ENCODE peak calls at places on chromosome 19, in seven cellular contexts. E is cardiac muscle cell, G is AG09319, C is bronchial epithelial cell, P is BE2C, R is AG10803, O is esophagus squamous epithelium. F is an unnamed sample.

GRCh38 chr19:343941-344624 is 513 bp downstream of the MIER2 start:
- DNase-seq in E (peak), G (no peak), C (no peak), P (peak), R (no peak), O (no peak), F (peak)

GRCh38 chr19:13463296-13463695 is 43.0 kb downstream of the CACNA1A start:
- DNase-seq in E (peak), G (no peak), C (no peak), P (no peak), R (peak), O (no peak), F (no peak)

GRCh38 chr19:12886943-12887747 is at the start of gene KLF1:
- DNase-seq in E (no peak), G (no peak), C (no peak), P (no peak), R (no peak), O (no peak), F (no peak)

GRCh38 chr19:7488736-7489353 is at the start of gene PEX11G:
- DNase-seq in E (peak), G (peak), C (peak), P (peak), R (peak), O (peak), F (peak)

GRCh38 chr19:45294291-45295029 is 28.2 kb downstream of the CKM start:
- DNase-seq in E (peak), G (no peak), C (no peak), P (no peak), R (no peak), O (no peak), F (peak)

GRCh38 chr19:42284066-42284501 is 15.0 kb downstream of the CIC start:
- DNase-seq in E (peak), G (peak), C (no peak), P (peak), R (peak), O (no peak), F (peak)

GRCh38 chr19:5112175-5112574 is 143.3 kb downstream of the KDM4B start:
- DNase-seq in E (no peak), G (no peak), C (no peak), P (no peak), R (no peak), O (no peak), F (no peak)

GRCh38 chr19:9792191-9793050 is 23.9 kb upstream of the ZNF846 start:
- DNase-seq in E (peak), G (peak), C (peak), P (peak), R (peak), O (peak), F (peak)

GRCh38 chr19:4660181-4660791 is 9.9 kb downstream of the MYDGF start:
- DNase-seq in E (peak), G (no peak), C (no peak), P (peak), R (no peak), O (no peak), F (peak)

GRCh38 chr19:15260939-15261338 is 28.7 kb upstream of the EPHX3 start:
- DNase-seq in E (no peak), G (no peak), C (no peak), P (no peak), R (peak), O (no peak), F (no peak)

GRCh38 chr19:6278740-6279619 is 795 bp downstream of the MLLT1 start:
- DNase-seq in E (no peak), G (no peak), C (no peak), P (no peak), R (no peak), O (no peak), F (no peak)

GRCh38 chr19:14072535-14073231 is at the start of gene MISP3:
- DNase-seq in E (peak), G (no peak), C (no peak), P (peak), R (no peak), O (no peak), F (peak)

GRCh38 chr19:38210458-38210987 is 13.5 kb downstream of the DPF1 start:
- DNase-seq in E (peak), G (no peak), C (no peak), P (peak), R (no peak), O (no peak), F (peak)

GRCh38 chr19:38250821-38251563 is 5.2 kb downstream of the PPP1R14A start:
- DNase-seq in E (peak), G (no peak), C (no peak), P (no peak), R (no peak), O (no peak), F (peak)

GRCh38 chr19:11659612-11660011 is 62.3 kb downstream of the ZNF627 start:
- DNase-seq in E (no peak), G (no peak), C (peak), P (no peak), R (peak), O (no peak), F (no peak)

GRCh38 chr19:12913011-12913561 is 6.0 kb downstream of the SYCE2 start:
- DNase-seq in E (peak), G (no peak), C (no peak), P (peak), R (peak), O (no peak), F (peak)

DNA sequence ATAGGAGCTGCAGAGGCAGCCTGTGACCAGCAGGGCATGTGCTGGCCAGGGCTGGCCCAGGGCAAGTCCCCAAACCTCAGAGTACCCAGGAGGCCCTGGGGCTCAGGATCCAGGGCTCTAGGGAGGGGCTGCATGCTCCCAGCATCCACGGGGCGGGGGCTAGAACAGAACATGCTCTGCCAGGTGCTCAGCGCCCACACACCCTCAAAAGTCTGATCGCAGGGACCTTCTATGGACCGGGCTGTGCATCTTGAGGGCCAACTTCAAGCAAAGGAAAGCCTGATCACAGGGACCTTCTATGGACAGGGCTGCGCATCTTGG is 33.5 kb downstream of the ELL start:
- DNase-seq in E (no peak), G (no peak), C (no peak), P (no peak), R (peak), O (no peak), F (no peak)
- TF ChIP-seq CTCF in E (peak), G (peak), C (peak), P (peak), R (peak), O (no peak), F (peak)

DNA sequence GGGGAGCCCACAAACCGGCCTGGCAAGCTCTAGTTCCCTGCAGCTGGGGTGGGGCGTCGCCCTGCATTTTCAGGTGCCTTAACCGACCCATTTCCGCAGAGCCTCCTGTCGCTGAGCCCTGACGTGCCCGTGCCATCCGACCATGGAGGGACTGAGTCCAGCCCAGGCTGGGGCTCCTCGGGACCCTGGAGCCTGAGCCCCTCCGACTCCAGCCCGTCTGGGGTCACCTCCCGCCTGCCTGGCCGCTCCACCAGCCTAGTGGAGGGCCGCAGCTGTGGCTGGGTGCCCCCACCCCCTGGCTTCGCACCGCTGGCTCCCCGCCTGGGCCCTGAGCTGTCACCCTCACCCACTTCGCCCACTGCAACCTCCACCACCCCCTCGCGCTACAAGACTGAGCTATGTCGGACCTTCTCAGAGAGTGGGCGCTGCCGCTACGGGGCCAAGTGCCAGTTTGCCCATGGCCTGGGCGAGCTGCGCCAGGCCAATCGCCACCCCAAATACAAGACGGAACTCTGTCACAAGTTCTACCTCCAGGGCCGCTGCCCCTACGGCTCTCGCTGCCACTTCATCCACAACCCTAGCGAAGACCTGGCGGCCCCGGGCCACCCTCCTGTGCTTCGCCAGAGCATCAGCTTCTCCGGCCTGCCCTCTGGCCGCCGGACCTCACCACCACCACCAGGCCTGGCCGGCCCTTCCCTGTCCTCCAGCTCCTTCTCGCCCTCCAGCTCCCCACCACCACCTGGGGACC is 1.2 kb downstream of the ZFP36 start:
- DNase-seq in E (no peak), G (no peak), C (no peak), P (no peak), R (peak), O (no peak), F (peak)
- TF ChIP-seq CTCF in E (no peak), G (no peak), C (no peak), P (no peak), R (no peak), O (no peak), F (no peak)

DNA sequence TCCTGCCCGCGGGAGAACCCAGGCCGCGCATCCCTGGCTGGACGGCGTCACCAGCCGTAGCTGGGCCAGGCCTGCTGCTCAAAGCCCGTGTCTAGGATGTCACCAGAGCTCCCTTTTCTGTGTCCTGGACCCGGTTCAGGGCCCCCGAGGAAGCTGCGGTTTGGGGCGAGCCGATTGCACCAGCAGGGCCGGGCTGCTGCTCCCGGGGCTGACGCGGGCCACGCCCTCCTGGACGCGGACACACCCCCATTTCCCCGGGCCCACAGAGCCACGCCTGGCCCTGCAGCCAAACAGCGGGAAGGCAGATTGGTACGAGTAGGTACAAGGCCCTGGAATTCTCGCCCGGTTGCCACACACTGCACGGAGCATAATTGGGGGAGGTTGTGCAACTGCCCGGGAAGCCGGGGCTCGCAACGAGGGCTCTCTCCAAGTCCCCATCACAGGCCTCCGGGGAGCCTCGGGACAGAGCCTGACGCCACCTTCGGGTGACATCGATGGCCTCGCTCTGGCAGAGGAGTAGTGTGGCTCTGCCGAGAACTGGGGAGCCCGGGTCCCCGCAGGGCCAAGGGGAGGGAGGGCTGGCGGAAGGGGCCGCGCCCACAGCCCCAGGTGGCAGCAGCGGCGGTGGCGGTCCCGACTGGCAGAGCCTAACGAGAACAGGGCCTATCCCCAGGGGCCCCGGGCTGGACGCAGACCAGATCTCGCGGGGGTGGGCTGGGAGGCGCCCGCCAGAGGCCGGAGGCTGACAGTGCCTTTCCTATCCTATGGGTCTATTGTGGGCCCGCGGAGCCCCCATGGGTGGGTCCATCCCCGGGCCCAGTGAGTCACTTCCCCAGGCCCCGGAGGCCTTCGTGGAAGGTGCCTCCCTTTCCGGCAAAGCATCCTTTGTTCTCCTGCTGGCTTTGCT is 23.5 kb downstream of the KCTD15 start:
- DNase-seq in E (peak), G (peak), C (peak), P (no peak), R (peak), O (no peak), F (peak)
- TF ChIP-seq CTCF in E (no peak), G (no peak), C (no peak), P (no peak), R (no peak), O (no peak), F (no peak)

GRCh38 chr19:33177417-33177976 is 16.6 kb upstream of the LRP3 start:
- DNase-seq in E (peak), G (no peak), C (peak), P (peak), R (no peak), O (peak), F (peak)

GRCh38 chr19:33174186-33174585 is 19.9 kb upstream of the LRP3 start:
- DNase-seq in E (no peak), G (no peak), C (no peak), P (no peak), R (no peak), O (no peak), F (no peak)

GRCh38 chr19:33176670-33177416 is 17.3 kb upstream of the LRP3 start:
- DNase-seq in E (peak), G (peak), C (peak), P (peak), R (peak), O (peak), F (peak)

GRCh38 chr19:33175156-33175782 is 18.9 kb upstream of the LRP3 start:
- DNase-seq in E (no peak), G (no peak), C (no peak), P (no peak), R (no peak), O (no peak), F (no peak)

GRCh38 chr19:33175886-33176669 is 18.1 kb upstream of the LRP3 start:
- DNase-seq in E (peak), G (no peak), C (no peak), P (peak), R (peak), O (peak), F (peak)
- TF ChIP-seq CTCF in E (no peak), G (no peak), C (no peak), P (no peak), R (peak), O (peak), F (no peak)

GRCh38 chr19:17580470-17581000 is 25.1 kb downstream of the COLGALT1 start:
- DNase-seq in E (no peak), G (no peak), C (no peak), P (no peak), R (no peak), O (no peak), F (no peak)
- TF ChIP-seq CTCF in E (no peak), G (no peak), C (peak), P (no peak), R (no peak), O (no peak), F (no peak)

DNA sequence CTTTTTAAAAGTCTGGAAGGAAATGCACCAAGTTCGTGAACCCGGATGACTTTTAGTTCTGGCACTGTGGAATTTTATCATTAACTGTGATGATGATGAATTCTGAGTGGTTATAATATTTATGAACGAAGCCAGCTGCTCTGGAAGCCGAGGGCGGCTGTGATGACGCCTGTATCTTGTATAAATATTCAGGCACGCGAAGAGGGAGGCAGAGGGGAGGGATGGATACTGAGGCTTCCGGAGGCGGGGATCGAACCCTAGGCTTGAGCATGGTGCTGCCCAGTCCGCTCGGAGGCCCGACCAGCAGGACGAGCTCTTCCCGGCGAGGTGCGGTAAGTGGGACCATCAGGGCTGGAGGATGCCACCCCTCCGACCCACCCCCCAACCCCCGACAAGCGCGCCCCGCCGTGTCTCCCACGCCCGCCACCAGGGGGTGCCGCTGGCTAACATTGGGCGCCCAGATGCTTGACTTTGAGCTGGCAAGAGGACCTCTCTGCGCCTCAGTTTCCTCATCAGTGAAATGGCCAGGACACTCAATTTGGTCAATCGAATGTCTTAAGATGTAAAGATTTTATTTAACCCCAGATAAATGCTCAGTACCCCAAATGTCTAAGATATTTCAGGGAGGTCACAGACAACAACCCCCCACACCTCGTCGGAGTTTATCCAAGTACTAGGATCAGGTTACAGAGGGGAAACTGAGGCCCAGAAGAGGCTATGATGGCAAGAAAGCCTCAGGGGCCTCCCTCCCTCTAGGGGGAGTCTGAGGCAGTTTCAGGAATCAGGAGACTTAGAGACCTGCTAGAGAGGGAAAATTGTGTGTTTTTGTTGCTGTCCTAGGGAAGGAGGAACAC is 4.5 kb upstream of the RAB3A start:
- DNase-seq in E (no peak), G (peak), C (no peak), P (peak), R (peak), O (no peak), F (peak)
- TF ChIP-seq CTCF in E (peak), G (peak), C (peak), P (peak), R (peak), O (peak), F (peak)

GRCh38 chr19:46620267-46620666 is 4.6 kb downstream of the PTGIR start:
- DNase-seq in E (no peak), G (no peak), C (no peak), P (no peak), R (no peak), O (no peak), F (no peak)

GRCh38 chr19:46623915-46624502 is 880 bp downstream of the PTGIR start:
- DNase-seq in E (no peak), G (no peak), C (no peak), P (no peak), R (no peak), O (no peak), F (no peak)

GRCh38 chr19:46620716-46621115 is 4.2 kb downstream of the PTGIR start:
- DNase-seq in E (no peak), G (no peak), C (no peak), P (no peak), R (peak), O (no peak), F (peak)

GRCh38 chr19:46622118-46622446 is 2.8 kb downstream of the PTGIR start:
- DNase-seq in E (no peak), G (no peak), C (no peak), P (no peak), R (no peak), O (no peak), F (no peak)

DNA sequence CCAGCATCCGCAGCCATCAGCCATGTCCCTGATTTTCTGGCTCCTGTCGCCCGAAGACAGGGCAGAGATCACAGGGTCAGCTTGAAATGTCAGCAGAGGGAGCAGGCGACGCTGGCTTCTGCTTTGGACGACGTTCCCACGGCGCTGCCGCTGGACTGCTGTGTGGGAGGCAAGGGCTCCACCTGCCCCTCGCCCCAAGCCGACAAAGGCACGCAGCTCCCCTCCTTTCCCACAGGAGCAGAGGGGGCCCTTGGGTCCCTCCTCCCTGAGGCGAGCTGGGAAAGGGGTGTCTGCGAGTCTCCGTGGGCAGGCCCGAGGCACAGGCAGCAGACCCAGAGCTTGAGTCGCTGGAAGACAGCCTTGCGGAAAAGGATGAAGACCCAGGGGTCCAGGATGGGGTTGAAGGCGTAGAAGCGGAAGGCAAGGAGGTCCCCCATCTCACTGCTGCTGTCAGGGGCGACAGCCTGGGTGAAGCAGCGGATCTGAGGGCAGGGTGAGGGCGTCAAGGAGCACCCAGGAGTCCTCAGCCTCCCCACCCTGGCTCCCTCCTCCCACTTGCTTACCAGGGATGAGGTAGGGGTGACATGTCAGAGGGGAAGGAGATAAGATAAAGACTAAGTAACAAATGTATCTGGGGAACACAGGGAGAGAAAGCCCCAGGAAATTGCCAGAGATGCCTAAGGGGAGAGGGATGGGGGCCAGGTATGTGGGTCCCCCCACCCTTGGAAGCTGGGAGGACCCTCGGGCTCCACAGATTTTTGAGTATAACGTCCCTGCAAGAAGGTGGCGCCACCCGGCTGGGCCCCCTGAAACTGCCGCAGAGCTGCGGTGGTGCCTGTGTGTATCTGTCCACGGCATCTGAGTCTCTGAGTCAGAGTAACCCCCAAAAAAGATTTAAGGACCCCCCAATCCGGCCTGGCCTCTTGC is 3.4 kb downstream of the PTGIR start:
- DNase-seq in E (no peak), G (no peak), C (no peak), P (no peak), R (no peak), O (no peak), F (no peak)
- TF ChIP-seq CTCF in E (peak), G (no peak), C (no peak), P (peak), R (no peak), O (no peak), F (no peak)

DNA sequence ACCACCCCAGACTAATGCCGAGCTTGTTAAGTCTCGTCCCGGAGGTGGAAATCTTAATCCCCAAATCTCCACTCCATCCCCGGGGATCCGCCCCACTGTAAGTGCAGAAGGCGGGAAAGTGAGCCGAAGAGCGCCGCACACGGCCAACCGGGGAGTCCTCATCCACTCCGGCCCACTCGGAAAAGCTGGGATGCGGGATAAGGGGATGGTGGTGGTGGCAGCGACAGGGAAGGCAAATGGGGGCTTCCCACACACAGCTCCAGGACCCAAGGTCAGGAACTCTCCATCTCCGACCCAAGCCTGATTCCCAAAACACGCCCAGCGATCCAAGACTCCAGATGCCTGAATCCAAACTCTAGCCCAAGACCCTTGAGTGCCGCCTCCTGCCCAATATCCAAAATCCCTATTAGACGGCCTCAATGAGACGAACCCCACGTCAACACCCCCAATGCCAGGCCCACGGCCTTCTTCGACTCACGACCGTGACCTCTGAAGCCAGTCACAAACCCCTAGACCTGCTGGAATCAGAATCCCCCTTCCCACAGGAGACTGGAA is 481 bp downstream of the FBL start:
- DNase-seq in E (peak), G (peak), C (no peak), P (peak), R (peak), O (no peak), F (peak)
- TF ChIP-seq CTCF in E (peak), G (peak), C (peak), P (no peak), R (no peak), O (no peak), F (no peak)

F was measured in glutamatergic neuron.